ENCODE peak calls at places on chromosome 3, in four cellular contexts. One of them, this sample, is unnamed.

GRCh38 chr3:41955192-41955591 is 6.7 kb downstream of the ULK4 start:
- DNase-seq in CD8-positive, alpha-beta T cell: no peak
- DNase-seq in left ventricle myocardium inferior: no peak
- DNase-seq in right atrium auricular region: no peak
- DNase-seq in this sample: no peak

GRCh38 chr3:46401579-46401978 is 5.3 kb downstream of the CCR5AS start:
- DNase-seq in CD8-positive, alpha-beta T cell: no peak
- DNase-seq in left ventricle myocardium inferior: no peak
- DNase-seq in right atrium auricular region: no peak
- DNase-seq in this sample: no peak

GRCh38 chr3:82054849-82055248 is 293.4 kb upstream of the GBE1 start:
- DNase-seq in CD8-positive, alpha-beta T cell: no peak
- DNase-seq in left ventricle myocardium inferior: no peak
- DNase-seq in right atrium auricular region: no peak
- DNase-seq in this sample: no peak

GRCh38 chr3:43288366-43288765 is 2.0 kb downstream of the SNRK start:
- DNase-seq in CD8-positive, alpha-beta T cell: no peak
- DNase-seq in left ventricle myocardium inferior: no peak
- DNase-seq in right atrium auricular region: no peak
- DNase-seq in this sample: no peak

GRCh38 chr3:66110840-66111239 is 72.1 kb upstream of the MAGI1 start:
- DNase-seq in CD8-positive, alpha-beta T cell: no peak
- DNase-seq in left ventricle myocardium inferior: no peak
- DNase-seq in right atrium auricular region: no peak
- DNase-seq in this sample: no peak

GRCh38 chr3:12186046-12186445 is 27.3 kb upstream of the TIMP4 start:
- DNase-seq in CD8-positive, alpha-beta T cell: no peak
- DNase-seq in left ventricle myocardium inferior: no peak
- DNase-seq in right atrium auricular region: peak
- DNase-seq in this sample: no peak

GRCh38 chr3:133964547-133964946 is 65.2 kb downstream of the SLCO2A1 start:
- DNase-seq in CD8-positive, alpha-beta T cell: no peak
- DNase-seq in left ventricle myocardium inferior: no peak
- DNase-seq in right atrium auricular region: no peak
- DNase-seq in this sample: no peak

GRCh38 chr3:7978104-7978457 is 523.5 kb upstream of the LMCD1 start:
- DNase-seq in CD8-positive, alpha-beta T cell: no peak
- DNase-seq in left ventricle myocardium inferior: peak
- DNase-seq in right atrium auricular region: no peak
- DNase-seq in this sample: no peak

GRCh38 chr3:139317660-139318430 is 26.0 kb upstream of the MRPS22 start:
- DNase-seq in CD8-positive, alpha-beta T cell: no peak
- DNase-seq in left ventricle myocardium inferior: no peak
- DNase-seq in right atrium auricular region: no peak
- DNase-seq in this sample: no peak

GRCh38 chr3:175741951-175742350 is 882.8 kb downstream of the NAALADL2 start:
- DNase-seq in CD8-positive, alpha-beta T cell: no peak
- DNase-seq in left ventricle myocardium inferior: no peak
- DNase-seq in right atrium auricular region: no peak
- DNase-seq in this sample: no peak

GRCh38 chr3:149512073-149512782 is 37.7 kb downstream of the TM4SF4 start:
- DNase-seq in CD8-positive, alpha-beta T cell: peak
- DNase-seq in left ventricle myocardium inferior: peak
- DNase-seq in right atrium auricular region: peak
- DNase-seq in this sample: peak

GRCh38 chr3:112633757-112634156 is 7.2 kb downstream of the CCDC80 start:
- DNase-seq in CD8-positive, alpha-beta T cell: no peak
- DNase-seq in left ventricle myocardium inferior: no peak
- DNase-seq in right atrium auricular region: no peak
- DNase-seq in this sample: no peak

GRCh38 chr3:99950921-99951320 is 133.3 kb downstream of the CMSS1 start:
- DNase-seq in CD8-positive, alpha-beta T cell: no peak
- DNase-seq in left ventricle myocardium inferior: no peak
- DNase-seq in right atrium auricular region: no peak
- DNase-seq in this sample: no peak

GRCh38 chr3:28916713-28917499 is 364.0 kb upstream of the RBMS3 start:
- DNase-seq in CD8-positive, alpha-beta T cell: no peak
- DNase-seq in left ventricle myocardium inferior: peak
- DNase-seq in right atrium auricular region: peak
- DNase-seq in this sample: peak

GRCh38 chr3:181457190-181457589 is 254.5 kb upstream of the SOX2 start:
- DNase-seq in CD8-positive, alpha-beta T cell: no peak
- DNase-seq in left ventricle myocardium inferior: no peak
- DNase-seq in right atrium auricular region: no peak
- DNase-seq in this sample: no peak

GRCh38 chr3:27423463-27423862 is 54.3 kb upstream of the NEK10 start:
- DNase-seq in CD8-positive, alpha-beta T cell: no peak
- DNase-seq in left ventricle myocardium inferior: no peak
- DNase-seq in right atrium auricular region: no peak
- DNase-seq in this sample: no peak

GRCh38 chr3:113128386-113129015 is 82.9 kb upstream of the BOC start:
- DNase-seq in CD8-positive, alpha-beta T cell: no peak
- DNase-seq in left ventricle myocardium inferior: no peak
- DNase-seq in right atrium auricular region: no peak
- DNase-seq in this sample: no peak

GRCh38 chr3:56691165-56692000 is 8.3 kb upstream of the TASOR start:
- DNase-seq in CD8-positive, alpha-beta T cell: no peak
- DNase-seq in left ventricle myocardium inferior: no peak
- DNase-seq in right atrium auricular region: no peak
- DNase-seq in this sample: no peak

GRCh38 chr3:65979731-65980130 is 59.0 kb downstream of the MAGI1 start:
- DNase-seq in CD8-positive, alpha-beta T cell: no peak
- DNase-seq in left ventricle myocardium inferior: no peak
- DNase-seq in right atrium auricular region: no peak
- DNase-seq in this sample: no peak

GRCh38 chr3:176584413-176585176 is 612.7 kb downstream of the TBL1XR1 start:
- DNase-seq in CD8-positive, alpha-beta T cell: no peak
- DNase-seq in left ventricle myocardium inferior: no peak
- DNase-seq in right atrium auricular region: no peak
- DNase-seq in this sample: no peak

GRCh38 chr3:15399970-15400369 is 27.4 kb downstream of the METTL6 start:
- DNase-seq in CD8-positive, alpha-beta T cell: peak
- DNase-seq in left ventricle myocardium inferior: no peak
- DNase-seq in right atrium auricular region: no peak
- DNase-seq in this sample: no peak

GRCh38 chr3:17806201-17806600 is 63.8 kb upstream of the TBC1D5 start:
- DNase-seq in CD8-positive, alpha-beta T cell: no peak
- DNase-seq in left ventricle myocardium inferior: no peak
- DNase-seq in right atrium auricular region: no peak
- DNase-seq in this sample: no peak

GRCh38 chr3:17806876-17807275 is 64.4 kb upstream of the TBC1D5 start:
- DNase-seq in CD8-positive, alpha-beta T cell: no peak
- DNase-seq in left ventricle myocardium inferior: no peak
- DNase-seq in right atrium auricular region: no peak
- DNase-seq in this sample: no peak

GRCh38 chr3:17811633-17812032 is 69.2 kb upstream of the TBC1D5 start:
- DNase-seq in CD8-positive, alpha-beta T cell: no peak
- DNase-seq in left ventricle myocardium inferior: no peak
- DNase-seq in right atrium auricular region: no peak
- DNase-seq in this sample: no peak

GRCh38 chr3:17808994-17809393 is 66.6 kb upstream of the TBC1D5 start:
- DNase-seq in CD8-positive, alpha-beta T cell: no peak
- DNase-seq in left ventricle myocardium inferior: no peak
- DNase-seq in right atrium auricular region: no peak
- DNase-seq in this sample: no peak

DNA sequence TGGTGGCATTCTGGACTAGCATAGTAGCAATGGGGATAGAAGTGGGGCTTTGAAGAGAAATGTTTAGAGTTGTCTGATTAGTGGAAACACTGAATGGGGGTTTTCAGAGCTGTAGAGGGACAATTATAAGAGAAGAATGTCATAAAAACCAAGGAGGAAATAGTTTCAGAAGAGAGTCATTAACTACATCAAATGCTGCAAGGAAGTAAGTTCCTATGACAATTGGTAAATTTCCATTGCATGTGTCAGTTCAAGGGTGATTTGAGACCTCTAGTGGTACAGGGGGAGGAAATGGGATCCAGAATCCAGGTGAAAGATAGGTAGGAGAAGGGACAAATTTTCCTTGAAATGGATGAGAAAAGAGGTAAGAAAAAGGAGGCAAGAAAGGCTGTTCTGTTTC is 68.3 kb upstream of the TBC1D5 start:
- DNase-seq in CD8-positive, alpha-beta T cell: no peak
- DNase-seq in left ventricle myocardium inferior: no peak
- DNase-seq in right atrium auricular region: no peak
- DNase-seq in this sample: no peak
- TF ChIP-seq CTCF in CD8-positive, alpha-beta T cell: no peak
- TF ChIP-seq CTCF in left ventricle myocardium inferior: peak
- TF ChIP-seq CTCF in right atrium auricular region: peak
- TF ChIP-seq CTCF in this sample: no peak

GRCh38 chr3:30518872-30519271 is 87.5 kb upstream of the TGFBR2 start:
- DNase-seq in CD8-positive, alpha-beta T cell: no peak
- DNase-seq in left ventricle myocardium inferior: no peak
- DNase-seq in right atrium auricular region: no peak
- DNase-seq in this sample: no peak

GRCh38 chr3:30516238-30516637 is 90.2 kb upstream of the TGFBR2 start:
- DNase-seq in CD8-positive, alpha-beta T cell: no peak
- DNase-seq in left ventricle myocardium inferior: no peak
- DNase-seq in right atrium auricular region: no peak
- DNase-seq in this sample: no peak

GRCh38 chr3:30520695-30521094 is 85.7 kb upstream of the TGFBR2 start:
- DNase-seq in CD8-positive, alpha-beta T cell: no peak
- DNase-seq in left ventricle myocardium inferior: no peak
- DNase-seq in right atrium auricular region: no peak
- DNase-seq in this sample: no peak

GRCh38 chr3:30521156-30521555 is 85.2 kb upstream of the TGFBR2 start:
- DNase-seq in CD8-positive, alpha-beta T cell: no peak
- DNase-seq in left ventricle myocardium inferior: no peak
- DNase-seq in right atrium auricular region: no peak
- DNase-seq in this sample: no peak

GRCh38 chr3:30518201-30518864 is 88.1 kb upstream of the TGFBR2 start:
- DNase-seq in CD8-positive, alpha-beta T cell: no peak
- DNase-seq in left ventricle myocardium inferior: peak
- DNase-seq in right atrium auricular region: peak
- DNase-seq in this sample: no peak
- TF ChIP-seq CTCF in CD8-positive, alpha-beta T cell: no peak
- TF ChIP-seq CTCF in left ventricle myocardium inferior: peak
- TF ChIP-seq CTCF in right atrium auricular region: peak
- TF ChIP-seq CTCF in this sample: no peak

DNA sequence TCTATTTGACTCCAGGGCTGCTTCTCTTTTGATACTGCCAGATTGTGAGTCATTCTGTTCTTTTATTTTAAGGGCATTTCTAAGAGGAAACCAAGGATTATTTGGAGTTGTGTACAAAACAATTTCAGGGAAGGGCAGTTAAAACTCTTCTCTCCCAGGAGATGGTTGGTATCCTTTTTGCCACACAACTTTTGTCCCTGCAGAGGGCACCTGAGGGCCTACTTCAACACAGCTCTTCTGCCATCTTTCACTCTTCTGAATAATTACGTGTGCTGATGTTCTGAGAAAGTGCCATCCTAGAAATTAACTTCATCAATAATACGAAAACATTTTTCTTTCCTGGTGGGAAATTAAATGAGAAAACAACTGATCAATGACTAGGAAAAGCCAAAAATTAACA is 75.7 kb upstream of the GADL1 start:
- DNase-seq in CD8-positive, alpha-beta T cell: no peak
- DNase-seq in left ventricle myocardium inferior: no peak
- DNase-seq in right atrium auricular region: no peak
- DNase-seq in this sample: no peak
- TF ChIP-seq CTCF in CD8-positive, alpha-beta T cell: peak
- TF ChIP-seq CTCF in left ventricle myocardium inferior: no peak
- TF ChIP-seq CTCF in right atrium auricular region: no peak
- TF ChIP-seq CTCF in this sample: no peak

GRCh38 chr3:120673116-120673515 is 8.9 kb downstream of the HGD start:
- DNase-seq in CD8-positive, alpha-beta T cell: no peak
- DNase-seq in left ventricle myocardium inferior: no peak
- DNase-seq in right atrium auricular region: no peak
- DNase-seq in this sample: no peak
- TF ChIP-seq CTCF in CD8-positive, alpha-beta T cell: no peak
- TF ChIP-seq CTCF in left ventricle myocardium inferior: no peak
- TF ChIP-seq CTCF in right atrium auricular region: no peak
- TF ChIP-seq CTCF in this sample: no peak

GRCh38 chr3:52077376-52077775 is 21.0 kb upstream of the DUSP7 start:
- DNase-seq in CD8-positive, alpha-beta T cell: no peak
- DNase-seq in left ventricle myocardium inferior: no peak
- DNase-seq in right atrium auricular region: no peak
- DNase-seq in this sample: no peak

GRCh38 chr3:52079958-52080357 is 23.6 kb upstream of the DUSP7 start:
- DNase-seq in CD8-positive, alpha-beta T cell: no peak
- DNase-seq in left ventricle myocardium inferior: no peak
- DNase-seq in right atrium auricular region: no peak
- DNase-seq in this sample: no peak

GRCh38 chr3:52076900-52077299 is 20.5 kb upstream of the DUSP7 start:
- DNase-seq in CD8-positive, alpha-beta T cell: no peak
- DNase-seq in left ventricle myocardium inferior: no peak
- DNase-seq in right atrium auricular region: no peak
- DNase-seq in this sample: no peak

GRCh38 chr3:52077900-52078299 is 21.5 kb upstream of the DUSP7 start:
- DNase-seq in CD8-positive, alpha-beta T cell: no peak
- DNase-seq in left ventricle myocardium inferior: no peak
- DNase-seq in right atrium auricular region: no peak
- DNase-seq in this sample: no peak

GRCh38 chr3:52078781-52079560 is 22.6 kb upstream of the DUSP7 start:
- DNase-seq in CD8-positive, alpha-beta T cell: no peak
- DNase-seq in left ventricle myocardium inferior: no peak
- DNase-seq in right atrium auricular region: no peak
- DNase-seq in this sample: no peak
- TF ChIP-seq CTCF in CD8-positive, alpha-beta T cell: no peak
- TF ChIP-seq CTCF in left ventricle myocardium inferior: no peak
- TF ChIP-seq CTCF in right atrium auricular region: no peak
- TF ChIP-seq CTCF in this sample: no peak

GRCh38 chr3:166560253-166560652 is 723.0 kb upstream of the BCHE start:
- DNase-seq in CD8-positive, alpha-beta T cell: no peak
- DNase-seq in left ventricle myocardium inferior: no peak
- DNase-seq in right atrium auricular region: no peak
- DNase-seq in this sample: no peak
- TF ChIP-seq CTCF in CD8-positive, alpha-beta T cell: no peak
- TF ChIP-seq CTCF in left ventricle myocardium inferior: no peak
- TF ChIP-seq CTCF in right atrium auricular region: no peak
- TF ChIP-seq CTCF in this sample: no peak